ENCODE peak calls at places on chromosomes 7 and 10, in four cellular contexts. Q is neuronal stem cell, R is H1, V is mesendoderm. G is an unnamed sample.
A peak's percentile ranks its signal among the peaks of the same experiment; 100 is the strongest.

GRCh38 chr10:133267829-133268228 is 8.8 kb downstream of the ADAM8 start:
- DNase-seq in R (no peak), Q (no peak), V (no peak), G (no peak)

GRCh38 chr10:93495654-93496321 is 624 bp upstream of the CEP55 start:
- DNase-seq in Q (no peak), V (peak; percentile 52), R (no peak), G (no peak)

GRCh38 chr10:3774814-3775670 is 10.0 kb downstream of the KLF6 start:
- DNase-seq in R (no peak), Q (no peak), V (peak; percentile 22), G (peak; percentile 10)

GRCh38 chr7:155953781-155954549 is 141.7 kb upstream of the SHH start:
- DNase-seq in R (no peak), Q (no peak), V (peak; percentile 18), G (no peak)

GRCh38 chr7:114649689-114650088 is 235.1 kb downstream of the FOXP2 start:
- DNase-seq in Q (no peak), R (no peak), V (no peak), G (no peak)

GRCh38 chr7:28355553-28356319 is 56.6 kb upstream of the CREB5 start:
- DNase-seq in R (no peak), V (no peak), Q (no peak), G (no peak)

GRCh38 chr10:100653957-100654834 is 91.2 kb upstream of the PAX2 start:
- DNase-seq in R (peak; percentile 66), Q (no peak), V (peak; percentile 91), G (peak; percentile 66)

GRCh38 chr10:9305018-9305655 is 1250.6 kb downstream of the GATA3 start:
- DNase-seq in R (no peak), V (peak; percentile 31), Q (peak; percentile 21), G (no peak)

GRCh38 chr10:63264852-63265617 is 131.9 kb downstream of the NRBF2 start:
- DNase-seq in R (no peak), V (peak; percentile 78), Q (no peak), G (no peak)

GRCh38 chr10:99682752-99683151 is 23.4 kb downstream of the ENTPD7 start:
- DNase-seq in R (no peak), V (peak; percentile 40), Q (no peak), G (no peak)

GRCh38 chr10:130772676-130773075 is 538.8 kb downstream of the TCERG1L start:
- DNase-seq in Q (no peak), V (no peak), R (no peak), G (no peak)

GRCh38 chr10:77718957-77719356 is 81.3 kb upstream of the KCNMA1 start:
- DNase-seq in V (no peak), R (no peak), Q (no peak), G (no peak)

GRCh38 chr7:74083117-74083876 is at the start of gene LIMK1:
- DNase-seq in Q (peak; percentile 84), R (peak; percentile 86), V (peak; percentile 87), G (peak; percentile 90)

GRCh38 chr10:546971-547590 is 142.4 kb downstream of the DIP2C start:
- DNase-seq in V (peak; percentile 88), R (no peak), Q (peak; percentile 12), G (no peak)

GRCh38 chr7:155594961-155595366 is 48.6 kb upstream of the CNPY1 start:
- DNase-seq in V (peak; percentile 93), Q (no peak), R (no peak), G (peak; percentile 82)

GRCh38 chr10:15321431-15322321 is 49.4 kb downstream of the FAM171A1 start:
- DNase-seq in V (no peak), R (no peak), Q (no peak), G (no peak)

GRCh38 chr7:79217468-79217867 is 236.0 kb downstream of the MAGI2 start:
- DNase-seq in R (no peak), Q (no peak), V (no peak), G (no peak)

GRCh38 chr10:1048349-1048731 is 579 bp downstream of the IDI1 start:
- DNase-seq in Q (no peak), V (no peak), R (no peak), G (no peak)

GRCh38 chr10:48523212-48523819 is 81.6 kb downstream of the ARHGAP22 start:
- DNase-seq in V (peak; percentile 83), Q (peak; percentile 14), R (no peak), G (peak; percentile 53)

DNA sequence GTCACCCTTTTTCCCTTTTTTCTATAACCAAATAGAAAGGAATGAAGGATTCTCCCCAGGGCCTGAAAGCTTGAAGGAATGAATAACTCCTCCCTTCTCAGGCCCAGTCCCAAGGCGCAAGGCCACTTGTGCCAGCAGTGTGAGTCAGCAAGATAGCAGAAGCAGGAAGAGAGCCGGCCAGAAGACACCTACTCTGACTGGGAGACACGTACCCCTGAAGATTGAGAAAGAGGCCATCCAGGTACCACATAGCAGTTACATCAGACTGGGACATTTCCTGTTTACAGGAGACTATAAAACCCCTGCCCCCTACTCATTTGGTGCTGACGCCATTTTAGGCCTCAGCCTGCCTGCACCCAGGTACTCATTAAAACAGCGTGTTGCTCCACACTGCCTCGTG is 65.5 kb downstream of the LRRC17 start:
- DNase-seq in Q (no peak), R (no peak), V (peak; percentile 62), G (no peak)
- H3K4ac ChIP-seq in Q (no peak overlapping the region), R (no peak overlapping the region), V (no peak overlapping the region), G (no peak overlapping the region)

GRCh38 chr7:37916017-37916672 is 472 bp downstream of the SFRP4 start:
- DNase-seq in V (peak; percentile 10), Q (peak; percentile 2), R (peak; percentile 76), G (peak; percentile 64)
- H3K4me2 ChIP-seq in V (peak overlapping the region; percentile 48), Q (peak overlapping the region; percentile 89), R (peak overlapping the region; percentile 97), G (peak overlapping the region; percentile 35)

GRCh38 chr7:116731737-116732335 is 59.8 kb downstream of the MET start:
- DNase-seq in Q (no peak), V (no peak), R (no peak), G (no peak)
- H3K9ac ChIP-seq in Q (no peak overlapping the region), V (no peak overlapping the region), R (no peak overlapping the region), G (no peak overlapping the region)

DNA sequence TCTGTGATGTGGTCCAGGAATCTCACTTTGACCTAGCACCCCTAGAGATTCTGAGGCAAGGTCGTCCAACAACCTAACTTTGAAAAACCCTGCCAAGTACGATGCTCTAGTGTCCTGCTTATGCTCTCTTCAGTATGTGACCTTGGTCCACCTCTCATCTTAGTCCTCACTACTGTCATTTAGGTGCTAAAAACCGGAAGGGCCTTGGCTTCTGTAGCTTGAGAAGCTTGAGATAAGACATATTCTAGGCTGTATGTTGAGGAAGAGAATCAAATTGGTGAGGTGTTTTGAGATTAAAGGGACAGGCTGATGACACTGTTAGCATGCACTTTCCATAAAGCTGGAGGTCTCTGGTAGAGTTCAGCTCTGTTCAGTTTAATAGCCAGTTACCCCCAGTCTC is 57.0 kb upstream of the MTPN start:
- DNase-seq in R (no peak), Q (no peak), V (no peak), G (no peak)
- H3K4ac ChIP-seq in R (no peak overlapping the region), Q (no peak overlapping the region), V (no peak overlapping the region), G (no peak overlapping the region)

GRCh38 chr7:94700926-94701554 is 45.1 kb upstream of the SGCE start:
- DNase-seq in R (no peak), Q (no peak), V (no peak), G (no peak)
- H3K4me2 ChIP-seq in R (no peak overlapping the region), Q (no peak overlapping the region), V (no peak overlapping the region), G (no peak overlapping the region)

GRCh38 chr10:60808031-60808430 is 29.8 kb downstream of the CDK1 start:
- DNase-seq in Q (no peak), V (no peak), R (no peak), G (no peak)

GRCh38 chr10:60806951-60807350 is 28.7 kb downstream of the CDK1 start:
- DNase-seq in Q (no peak), R (no peak), V (peak; percentile 10), G (no peak)

GRCh38 chr10:60810437-60811182 is 32.3 kb downstream of the CDK1 start:
- DNase-seq in R (no peak), V (no peak), Q (no peak), G (no peak)

GRCh38 chr10:60809157-60809556 is 30.9 kb downstream of the CDK1 start:
- DNase-seq in R (no peak), Q (no peak), V (no peak), G (no peak)

DNA sequence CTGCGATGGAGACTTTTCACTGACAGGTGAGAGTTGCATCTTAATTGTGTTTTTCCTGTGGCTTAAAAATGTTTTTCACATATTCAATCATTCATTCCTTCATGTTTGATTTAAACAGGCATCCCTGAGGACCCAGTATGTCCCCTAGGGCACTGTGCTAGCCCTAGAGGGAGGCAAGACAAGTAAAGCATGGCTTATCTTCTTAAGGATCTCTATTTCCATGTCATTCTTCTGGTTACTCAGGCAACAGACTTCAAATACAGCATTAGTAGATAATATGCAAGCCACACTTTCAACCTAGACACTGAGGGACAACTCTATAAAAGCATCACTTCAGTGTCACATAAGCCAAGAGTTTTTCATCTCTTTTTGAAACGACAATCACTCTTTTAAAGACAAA is 29.2 kb downstream of the CDK1 start:
- DNase-seq in Q (no peak), V (peak; percentile 45), R (no peak), G (no peak)
- H3K9ac ChIP-seq in Q (no peak overlapping the region), V (no peak overlapping the region), R (no peak overlapping the region), G (no peak overlapping the region)